ENCODE peak calls at places on chromosome 13, in five cellular contexts. One of them, this sample, is unnamed.

GRCh38 chr13:102870677-102871415 is 25.0 kb downstream of the ERCC5 start:
- DNase-seq in ovary: peak
- DNase-seq in skeletal muscle cell: no peak
- DNase-seq in BJ: peak
- DNase-seq in AG09309: no peak
- DNase-seq in this sample: peak

GRCh38 chr13:33543631-33544030 is 258.1 kb upstream of the STARD13 start:
- DNase-seq in AG09309: no peak
- DNase-seq in BJ: no peak
- DNase-seq in skeletal muscle cell: no peak
- DNase-seq in ovary: no peak
- DNase-seq in this sample: no peak

GRCh38 chr13:30307194-30307965 is at the start of gene KATNAL1:
- DNase-seq in skeletal muscle cell: peak
- DNase-seq in AG09309: no peak
- DNase-seq in ovary: peak
- DNase-seq in BJ: no peak
- DNase-seq in this sample: peak

GRCh38 chr13:111216166-111216960 is 101.3 kb downstream of the ARHGEF7 start:
- DNase-seq in BJ: no peak
- DNase-seq in ovary: peak
- DNase-seq in AG09309: no peak
- DNase-seq in skeletal muscle cell: no peak
- DNase-seq in this sample: no peak

GRCh38 chr13:29568731-29569130 is 26.8 kb downstream of the SLC7A1 start:
- DNase-seq in AG09309: no peak
- DNase-seq in skeletal muscle cell: no peak
- DNase-seq in BJ: no peak
- DNase-seq in ovary: no peak
- DNase-seq in this sample: no peak

GRCh38 chr13:49655906-49656305 is 27.6 kb downstream of the ARL11 start:
- DNase-seq in skeletal muscle cell: no peak
- DNase-seq in AG09309: no peak
- DNase-seq in BJ: no peak
- DNase-seq in ovary: no peak
- DNase-seq in this sample: no peak

GRCh38 chr13:109344552-109345157 is 441.7 kb downstream of the IRS2 start:
- DNase-seq in AG09309: no peak
- DNase-seq in ovary: no peak
- DNase-seq in skeletal muscle cell: no peak
- DNase-seq in BJ: no peak
- DNase-seq in this sample: no peak

GRCh38 chr13:40533072-40533471 is 133.4 kb downstream of the FOXO1 start:
- DNase-seq in BJ: no peak
- DNase-seq in skeletal muscle cell: no peak
- DNase-seq in AG09309: no peak
- DNase-seq in ovary: no peak
- DNase-seq in this sample: no peak

GRCh38 chr13:114286808-114287207 is 5.4 kb downstream of the UPF3A start:
- DNase-seq in AG09309: no peak
- DNase-seq in ovary: no peak
- DNase-seq in BJ: no peak
- DNase-seq in skeletal muscle cell: no peak
- DNase-seq in this sample: no peak

GRCh38 chr13:112836940-112837339 is 132.1 kb upstream of the MCF2L start:
- DNase-seq in AG09309: no peak
- DNase-seq in ovary: no peak
- DNase-seq in BJ: no peak
- DNase-seq in skeletal muscle cell: no peak
- DNase-seq in this sample: no peak

GRCh38 chr13:113369189-113369588 is 5.3 kb upstream of the GRTP1 start:
- DNase-seq in AG09309: no peak
- DNase-seq in ovary: no peak
- DNase-seq in BJ: no peak
- DNase-seq in skeletal muscle cell: no peak
- DNase-seq in this sample: no peak

GRCh38 chr13:99821741-99822140 is 149.8 kb downstream of the ZIC5 start:
- DNase-seq in ovary: no peak
- DNase-seq in AG09309: no peak
- DNase-seq in skeletal muscle cell: no peak
- DNase-seq in BJ: no peak
- DNase-seq in this sample: no peak

GRCh38 chr13:39665763-39666162 is 10.3 kb downstream of the COG6 start:
- DNase-seq in AG09309: no peak
- DNase-seq in skeletal muscle cell: no peak
- DNase-seq in ovary: no peak
- DNase-seq in BJ: no peak
- DNase-seq in this sample: no peak

GRCh38 chr13:98349731-98350305 is 172.7 kb upstream of the RNF113B start:
- DNase-seq in ovary: no peak
- DNase-seq in skeletal muscle cell: no peak
- DNase-seq in AG09309: no peak
- DNase-seq in BJ: no peak
- DNase-seq in this sample: no peak

GRCh38 chr13:98350746-98351330 is 173.8 kb upstream of the RNF113B start:
- DNase-seq in ovary: no peak
- DNase-seq in skeletal muscle cell: no peak
- DNase-seq in BJ: no peak
- DNase-seq in AG09309: no peak
- DNase-seq in this sample: no peak

GRCh38 chr13:98351636-98352035 is 174.6 kb upstream of the RNF113B start:
- DNase-seq in skeletal muscle cell: no peak
- DNase-seq in ovary: no peak
- DNase-seq in AG09309: no peak
- DNase-seq in BJ: no peak
- DNase-seq in this sample: no peak

GRCh38 chr13:98353750-98354149 is 176.7 kb upstream of the RNF113B start:
- DNase-seq in AG09309: no peak
- DNase-seq in BJ: no peak
- DNase-seq in ovary: no peak
- DNase-seq in skeletal muscle cell: no peak
- DNase-seq in this sample: no peak

GRCh38 chr13:98352226-98352625 is 175.2 kb upstream of the RNF113B start:
- DNase-seq in ovary: no peak
- DNase-seq in skeletal muscle cell: no peak
- DNase-seq in AG09309: no peak
- DNase-seq in BJ: no peak
- DNase-seq in this sample: no peak
- H3K4me3 ChIP-seq in ovary: no peak
- H3K4me3 ChIP-seq in skeletal muscle cell: no peak
- H3K4me3 ChIP-seq in AG09309: no peak
- H3K4me3 ChIP-seq in BJ: no peak
- H3K4me3 ChIP-seq in this sample: no peak

DNA sequence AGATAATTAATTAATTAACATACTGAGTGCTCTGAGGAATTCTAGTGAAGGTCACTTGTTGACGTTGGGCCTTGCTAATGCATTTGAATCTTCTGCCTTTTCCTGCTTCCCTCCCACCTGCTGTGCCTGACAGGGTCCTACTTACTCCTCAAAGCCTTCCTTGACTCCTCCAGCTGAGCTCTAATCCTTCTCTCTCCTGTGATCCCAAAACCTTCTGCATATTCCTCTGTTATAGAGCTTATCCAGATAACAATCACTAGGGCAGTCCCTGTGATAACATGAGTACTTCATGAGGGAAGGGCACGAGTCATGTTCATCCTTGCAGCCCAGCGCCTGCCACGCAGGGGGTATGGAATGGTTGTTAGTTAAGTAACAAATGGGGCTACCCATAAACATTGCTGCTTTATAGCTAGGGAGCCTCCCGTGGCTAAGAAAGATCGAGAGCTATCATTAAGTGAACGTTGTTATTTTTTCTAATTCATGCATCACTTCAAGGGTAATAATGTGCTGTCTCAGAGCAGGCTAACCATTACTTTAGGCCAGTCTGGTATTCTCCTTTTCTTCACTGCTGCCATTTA is 19.1 kb upstream of the SPATA13 start:
- DNase-seq in ovary: no peak
- DNase-seq in skeletal muscle cell: no peak
- DNase-seq in BJ: no peak
- DNase-seq in AG09309: no peak
- DNase-seq in this sample: no peak
- H3K4me3 ChIP-seq in ovary: no peak
- H3K4me3 ChIP-seq in skeletal muscle cell: no peak
- H3K4me3 ChIP-seq in BJ: no peak
- H3K4me3 ChIP-seq in AG09309: no peak
- H3K4me3 ChIP-seq in this sample: no peak

GRCh38 chr13:20669162-20669561 is 34.3 kb upstream of the IL17D start:
- DNase-seq in AG09309: no peak
- DNase-seq in ovary: no peak
- DNase-seq in BJ: no peak
- DNase-seq in skeletal muscle cell: no peak
- DNase-seq in this sample: no peak
- H3K4me3 ChIP-seq in AG09309: no peak
- H3K4me3 ChIP-seq in ovary: no peak
- H3K4me3 ChIP-seq in BJ: no peak
- H3K4me3 ChIP-seq in skeletal muscle cell: no peak
- H3K4me3 ChIP-seq in this sample: no peak

GRCh38 chr13:75445717-75446529 is 36.0 kb downstream of the TBC1D4 start:
- DNase-seq in BJ: no peak
- DNase-seq in AG09309: no peak
- DNase-seq in skeletal muscle cell: no peak
- DNase-seq in ovary: no peak
- DNase-seq in this sample: no peak
- H3K4me3 ChIP-seq in BJ: no peak
- H3K4me3 ChIP-seq in AG09309: no peak
- H3K4me3 ChIP-seq in skeletal muscle cell: no peak
- H3K4me3 ChIP-seq in ovary: no peak
- H3K4me3 ChIP-seq in this sample: no peak

GRCh38 chr13:43077446-43077845 is 54.1 kb downstream of the DNAJC15 start:
- DNase-seq in BJ: no peak
- DNase-seq in ovary: no peak
- DNase-seq in skeletal muscle cell: no peak
- DNase-seq in AG09309: no peak
- DNase-seq in this sample: no peak
- H3K4me3 ChIP-seq in BJ: no peak
- H3K4me3 ChIP-seq in ovary: no peak
- H3K4me3 ChIP-seq in skeletal muscle cell: no peak
- H3K4me3 ChIP-seq in AG09309: no peak
- H3K4me3 ChIP-seq in this sample: no peak

GRCh38 chr13:59914556-59914955 is 249.2 kb downstream of the DIAPH3 start:
- DNase-seq in BJ: no peak
- DNase-seq in ovary: no peak
- DNase-seq in AG09309: peak
- DNase-seq in skeletal muscle cell: peak
- DNase-seq in this sample: no peak
- H3K4me3 ChIP-seq in BJ: no peak
- H3K4me3 ChIP-seq in ovary: no peak
- H3K4me3 ChIP-seq in AG09309: no peak
- H3K4me3 ChIP-seq in skeletal muscle cell: no peak
- H3K4me3 ChIP-seq in this sample: no peak

DNA sequence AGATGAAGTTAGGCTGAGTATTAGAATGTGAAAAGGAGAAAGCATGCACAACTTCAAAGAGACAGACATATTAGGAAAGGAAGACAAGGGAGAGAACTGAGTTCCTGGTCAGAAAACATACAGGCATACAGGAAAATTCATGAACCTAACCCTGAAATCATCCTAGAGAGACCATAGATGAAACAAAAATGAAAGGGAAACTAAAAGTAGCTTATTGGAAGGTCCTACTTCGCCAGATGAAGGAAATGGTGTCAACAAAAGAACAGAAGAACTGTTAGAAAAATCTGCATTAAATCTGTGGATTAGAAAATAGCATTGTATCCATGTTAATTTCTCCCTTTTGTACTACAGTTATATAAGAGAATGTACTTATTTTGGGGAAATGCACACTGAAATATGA is 169.0 kb upstream of the UFM1 start:
- DNase-seq in ovary: no peak
- DNase-seq in BJ: no peak
- DNase-seq in AG09309: no peak
- DNase-seq in skeletal muscle cell: no peak
- DNase-seq in this sample: no peak
- H3K4me3 ChIP-seq in ovary: no peak
- H3K4me3 ChIP-seq in BJ: no peak
- H3K4me3 ChIP-seq in AG09309: no peak
- H3K4me3 ChIP-seq in skeletal muscle cell: no peak
- H3K4me3 ChIP-seq in this sample: no peak

GRCh38 chr13:80144493-80144892 is 196.4 kb downstream of the SPRY2 start:
- DNase-seq in ovary: no peak
- DNase-seq in BJ: no peak
- DNase-seq in skeletal muscle cell: no peak
- DNase-seq in AG09309: no peak
- DNase-seq in this sample: no peak

GRCh38 chr13:80137994-80138393 is 202.9 kb downstream of the SPRY2 start:
- DNase-seq in BJ: no peak
- DNase-seq in AG09309: no peak
- DNase-seq in skeletal muscle cell: no peak
- DNase-seq in ovary: no peak
- DNase-seq in this sample: no peak

GRCh38 chr13:80141114-80141849 is 199.6 kb downstream of the SPRY2 start:
- DNase-seq in skeletal muscle cell: peak
- DNase-seq in BJ: no peak
- DNase-seq in ovary: peak
- DNase-seq in AG09309: no peak
- DNase-seq in this sample: no peak

GRCh38 chr13:80134360-80134759 is 206.6 kb downstream of the SPRY2 start:
- DNase-seq in AG09309: no peak
- DNase-seq in BJ: no peak
- DNase-seq in skeletal muscle cell: no peak
- DNase-seq in ovary: no peak
- DNase-seq in this sample: no peak

DNA sequence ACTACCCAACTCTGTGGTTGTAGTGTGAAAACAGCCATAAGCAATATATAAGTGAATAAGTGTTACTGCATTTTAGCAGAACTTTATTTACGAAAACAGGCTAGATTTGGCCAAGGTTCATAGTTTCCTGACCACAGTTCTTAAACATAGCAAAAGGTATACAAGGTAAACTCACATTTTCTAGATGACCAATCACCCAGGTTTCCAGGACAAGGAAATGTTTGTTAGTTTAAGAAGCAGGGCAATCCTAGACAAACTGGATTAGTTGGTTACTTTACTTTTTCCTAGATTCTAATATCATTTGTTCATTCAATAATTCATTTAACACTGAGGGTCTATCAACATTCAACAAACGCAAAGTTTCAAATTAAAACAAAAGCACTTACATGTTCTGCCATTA is 201.7 kb downstream of the SPRY2 start:
- DNase-seq in AG09309: no peak
- DNase-seq in ovary: no peak
- DNase-seq in BJ: no peak
- DNase-seq in skeletal muscle cell: no peak
- DNase-seq in this sample: no peak
- H3K4me3 ChIP-seq in AG09309: no peak
- H3K4me3 ChIP-seq in ovary: no peak
- H3K4me3 ChIP-seq in BJ: no peak
- H3K4me3 ChIP-seq in skeletal muscle cell: no peak
- H3K4me3 ChIP-seq in this sample: no peak